ENCODE peak calls at places on chromosomes 7 and 10, in five cellular contexts. H is H1, E is A549, J is K562, W is HepG2. V is an unnamed sample.

GRCh38 chr10:10922062-10922461 is 95.6 kb upstream of the CELF2 start:
- DNase-seq in J (no peak), E (no peak), H (no peak), W (no peak), V (no peak)

GRCh38 chr7:134750083-134751062 is 29.1 kb upstream of the CALD1 start:
- DNase-seq in E (peak; percentile 56), H (peak; percentile 50), J (peak; percentile 77), W (peak; percentile 27), V (peak; percentile 35)

GRCh38 chr7:158463317-158463716 is 124.3 kb downstream of the PTPRN2 start:
- DNase-seq in W (no peak), E (no peak), H (no peak), J (no peak), V (no peak)

GRCh38 chr10:6037975-6038624 is 24.1 kb downstream of the IL2RA start:
- DNase-seq in J (no peak), H (no peak), W (no peak), E (no peak), V (no peak)

GRCh38 chr7:90755041-90755440 is 158.9 kb downstream of the CDK14 start:
- DNase-seq in J (no peak), E (no peak), H (no peak), W (no peak), V (no peak)

GRCh38 chr7:155291045-155291530 is 6.6 kb upstream of the INSIG1 start:
- DNase-seq in E (peak; percentile 67), J (peak; percentile 94), H (no peak), W (peak; percentile 2), V (peak; percentile 66)

GRCh38 chr10:59536151-59536550 is 173.5 kb downstream of the SLC16A9 start:
- DNase-seq in H (no peak), E (no peak), J (no peak), W (no peak), V (peak; percentile 92)

GRCh38 chr10:77349226-77349625 is 288.4 kb downstream of the KCNMA1 start:
- DNase-seq in W (no peak), J (no peak), H (no peak), E (no peak), V (peak; percentile 28)

GRCh38 chr7:148483941-148484340 is 106.6 kb upstream of the C7orf33 start:
- DNase-seq in E (no peak), W (no peak), J (no peak), H (no peak), V (no peak)

GRCh38 chr10:78438094-78438906 is 404.6 kb downstream of the RPS24 start:
- DNase-seq in W (peak; percentile 70), H (no peak), J (no peak), E (no peak), V (no peak)

GRCh38 chr10:69439813-69440506 is 11.3 kb upstream of the TSPAN15 start:
- DNase-seq in J (no peak), W (peak; percentile 52), E (peak; percentile 59), H (no peak), V (no peak)

GRCh38 chr10:8049151-8049873 is 5.2 kb upstream of the GATA3 start:
- DNase-seq in E (peak; percentile 37), J (no peak), H (no peak), W (no peak), V (no peak)

GRCh38 chr10:125415964-125416363 is 255.6 kb upstream of the CTBP2 start:
- DNase-seq in J (no peak), W (no peak), H (no peak), E (no peak), V (no peak)

GRCh38 chr7:140062118-140062527 is 628 bp downstream of the PARP12 start:
- DNase-seq in W (no peak), E (peak; percentile 13), J (peak; percentile 56), H (no peak), V (no peak)

DNA sequence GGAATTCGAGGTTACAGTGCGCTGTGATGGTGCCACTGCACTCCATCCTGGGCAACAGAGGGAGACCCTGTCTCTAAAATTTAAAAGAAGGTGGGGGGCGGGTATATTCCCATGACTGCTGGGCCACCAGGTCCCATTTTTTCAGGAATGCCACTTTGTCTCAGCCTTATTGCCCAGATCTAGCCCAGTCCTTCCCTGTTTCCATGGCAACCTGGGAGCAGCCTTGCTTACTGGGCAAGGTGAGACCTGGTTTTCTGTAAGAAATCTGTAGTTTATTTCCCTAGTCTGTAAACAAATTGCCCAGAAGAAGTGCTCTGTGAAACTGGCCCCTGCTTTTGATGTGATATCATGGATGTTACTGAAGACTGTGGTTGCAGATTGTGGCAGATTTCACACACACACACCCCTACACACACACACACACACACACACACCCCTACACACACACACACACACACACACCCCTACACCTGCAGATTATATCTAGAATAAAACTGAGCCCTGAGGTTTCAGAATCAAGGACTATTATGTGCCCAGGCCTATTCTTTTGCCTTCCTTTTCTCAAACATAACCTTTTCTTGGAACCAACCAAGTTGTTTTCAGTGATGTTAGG is 19.6 kb downstream of the OGDH start:
- DNase-seq in H (no peak), J (no peak), W (no peak), E (no peak), V (no peak)
- H3K4me1 ChIP-seq in H (peaks cover 7% of the 10 kb centered on the region), J (no peaks in the 10 kb centered on the region), W (peaks cover 29% of the 10 kb centered on the region), E (peaks cover 14% of the 10 kb centered on the region), V (peaks cover 12% of the 10 kb centered on the region)

GRCh38 chr7:16086743-16087142 is 334.6 kb downstream of the CRPPA start:
- DNase-seq in H (no peak), J (no peak), W (no peak), E (no peak), V (no peak)
- TF ChIP-seq MAFK in H (no peak), J (no peak), W (no peak), E (no peak), V (no peak)

GRCh38 chr10:14879801-14880193 is 1.1 kb downstream of the SUV39H2 start:
- DNase-seq in J (no peak), H (no peak), W (no peak), E (no peak), V (no peak)
- H3K4me1 ChIP-seq in J (peaks cover 12% of the 10 kb centered on the region), H (peaks cover 11% of the 10 kb centered on the region), W (peaks cover 38% of the 10 kb centered on the region), E (peaks cover 29% of the 10 kb centered on the region), V (peaks cover 11% of the 10 kb centered on the region)

DNA sequence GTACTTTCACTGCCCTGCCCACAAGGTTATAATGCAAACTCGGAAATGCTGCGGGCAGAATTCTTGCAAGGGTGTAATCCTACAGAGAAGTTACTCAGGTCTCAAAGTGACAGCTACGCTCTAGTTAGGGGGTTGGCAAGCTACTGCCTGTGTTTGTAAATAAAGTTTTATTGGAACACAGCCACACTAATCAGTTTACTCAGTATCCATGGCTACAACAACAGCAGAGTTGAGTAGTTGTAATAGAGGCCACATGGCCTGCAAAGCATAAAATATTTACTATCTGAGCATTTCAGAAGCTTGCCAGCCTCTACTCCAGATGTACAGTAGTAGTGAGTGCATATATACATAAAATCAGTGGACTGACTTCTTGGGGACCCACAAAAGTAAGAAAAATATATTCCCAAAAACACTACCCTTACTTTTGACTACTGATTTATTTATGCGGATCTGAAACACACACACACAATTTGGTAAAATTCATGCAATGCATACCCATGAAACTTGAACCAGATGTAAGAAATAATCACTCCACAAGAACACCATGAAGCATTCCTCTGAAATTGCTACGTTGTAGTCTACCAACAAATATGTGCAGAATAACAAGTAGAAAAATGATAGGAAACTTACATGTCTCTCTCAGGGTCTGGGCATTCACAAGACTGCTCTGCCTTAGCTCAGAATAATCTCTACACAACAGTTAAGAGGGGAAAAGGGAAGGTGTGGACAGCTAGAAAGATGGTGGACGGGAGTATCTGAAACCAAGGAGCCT is 52.9 kb downstream of the SMURF1 start:
- DNase-seq in H (no peak), W (no peak), E (no peak), J (no peak), V (peak; percentile 20)
- TF ChIP-seq MAFK in H (no peak), W (no peak), E (no peak), J (no peak), V (no peak)

GRCh38 chr10:102595914-102596313 is 48.4 kb upstream of the TRIM8 start:
- DNase-seq in W (no peak), H (no peak), E (no peak), J (no peak), V (no peak)
- H3K4me1 ChIP-seq in W (peaks cover 85% of the 10 kb centered on the region), H (no peaks in the 10 kb centered on the region), E (peaks cover 3% of the 10 kb centered on the region), J (peaks cover 30% of the 10 kb centered on the region), V (peaks cover 24% of the 10 kb centered on the region)

GRCh38 chr7:150368884-150369739 is 490 bp downstream of the REPIN1 start:
- DNase-seq in W (peak; percentile 77), E (peak; percentile 78), H (no peak), J (peak; percentile 69), V (peak; percentile 67)
- TF ChIP-seq MAFK in W (no peak), E (no peak), H (no peak), J (no peak), V (no peak)

GRCh38 chr10:133179128-133179520 is 19.1 kb downstream of the KNDC1 start:
- DNase-seq in J (no peak), H (no peak), E (no peak), W (no peak), V (no peak)
- H3K4me1 ChIP-seq in J (no peaks in the 10 kb centered on the region), H (no peaks in the 10 kb centered on the region), E (no peaks in the 10 kb centered on the region), W (no peaks in the 10 kb centered on the region), V (no peaks in the 10 kb centered on the region)

V was measured in IMR-90.